ENCODE peak calls at places on chromosome 7, in seven cellular contexts. A, Q, D, T, K, S and Z are unnamed samples.

GRCh38 chr7:91512958-91513357 is 248.7 kb downstream of the FZD1 start:
- DNase-seq in A (no peak), Q (peak; percentile 39), D (peak; percentile 2), T (no peak), K (no peak), S (peak; percentile 26), Z (no peak)

GRCh38 chr7:89837515-89837914 is 316.8 kb upstream of the STEAP1 start:
- DNase-seq in A (no peak), Q (peak; percentile 26), D (no peak), T (no peak), K (peak; percentile 44), S (no peak), Z (no peak)

GRCh38 chr7:80318081-80318480 is 183.4 kb downstream of the GNAI1 start:
- DNase-seq in A (no peak), Q (peak; percentile 82), D (no peak), T (no peak), K (no peak), S (no peak), Z (peak; percentile 34)

GRCh38 chr7:28984631-28985030 is 26.5 kb upstream of the TRIL start:
- DNase-seq in A (peak; percentile 85), Q (peak; percentile 81), D (peak; percentile 84), T (no peak), K (peak; percentile 31), S (no peak), Z (peak; percentile 44)

GRCh38 chr7:18762189-18762588 is 266.6 kb downstream of the HDAC9 start:
- DNase-seq in A (peak; percentile 66), Q (no peak), D (peak; percentile 18), T (no peak), K (no peak), S (no peak), Z (no peak)

GRCh38 chr7:1240917-1241509 is 8.3 kb downstream of the UNCX start:
- DNase-seq in A (no peak), Q (peak; percentile 58), D (no peak), T (no peak), K (no peak), S (no peak), Z (no peak)

GRCh38 chr7:23966941-23967340 is 256.9 kb downstream of the STK31 start:
- DNase-seq in A (no peak), Q (no peak), D (no peak), T (no peak), K (no peak), S (no peak), Z (no peak)

GRCh38 chr7:144784943-144785342 is 50.9 kb downstream of the TPK1 start:
- DNase-seq in A (no peak), Q (peak; percentile 18), D (no peak), T (no peak), K (no peak), S (no peak), Z (no peak)

GRCh38 chr7:90726120-90726519 is 130.0 kb downstream of the CDK14 start:
- DNase-seq in A (peak; percentile 46), Q (no peak), D (peak; percentile 34), T (no peak), K (no peak), S (no peak), Z (no peak)

GRCh38 chr7:66591801-66592596 is 36.7 kb upstream of the KCTD7 start:
- DNase-seq in A (peak; percentile 90), Q (peak; percentile 98), D (peak; percentile 92), T (peak; percentile 49), K (peak; percentile 76), S (peak; percentile 94), Z (peak; percentile 91)

GRCh38 chr7:101436857-101437576 is 74.3 kb downstream of the COL26A1 start:
- DNase-seq in A (no peak), Q (peak; percentile 87), D (no peak), T (peak; percentile 44), K (peak; percentile 29), S (peak; percentile 75), Z (peak; percentile 93)

GRCh38 chr7:100882769-100883526 is 6.6 kb downstream of the UFSP1 start:
- DNase-seq in A (no peak), Q (no peak), D (no peak), T (no peak), K (no peak), S (no peak), Z (no peak)

GRCh38 chr7:82284936-82285519 is 158.5 kb downstream of the CACNA2D1 start:
- DNase-seq in A (no peak), Q (peak; percentile 92), D (no peak), T (peak; percentile 7), K (no peak), S (no peak), Z (peak; percentile 60)

GRCh38 chr7:94974436-94974835 is 67.0 kb downstream of the PPP1R9A start:
- DNase-seq in A (no peak), Q (no peak), D (no peak), T (no peak), K (no peak), S (no peak), Z (no peak)

GRCh38 chr7:17774248-17774647 is 166.0 kb downstream of the SNX13 start:
- DNase-seq in A (peak; percentile 91), Q (no peak), D (peak; percentile 96), T (no peak), K (no peak), S (no peak), Z (no peak)

GRCh38 chr7:42618649-42619315 is 293.1 kb downstream of the C7orf25 start:
- DNase-seq in A (no peak), Q (peak; percentile 10), D (no peak), T (no peak), K (no peak), S (peak; percentile 14), Z (no peak)

GRCh38 chr7:23486002-23486773 is 15.9 kb upstream of the IGF2BP3 start:
- DNase-seq in A (no peak), Q (peak; percentile 78), D (no peak), T (no peak), K (no peak), S (no peak), Z (no peak)

GRCh38 chr7:2253525-2254244 is 11.7 kb downstream of the NUDT1 start:
- DNase-seq in A (no peak), Q (no peak), D (no peak), T (no peak), K (no peak), S (no peak), Z (no peak)

GRCh38 chr7:93933190-93933589 is 11.7 kb downstream of the GNG11 start:
- DNase-seq in A (no peak), Q (no peak), D (no peak), T (no peak), K (no peak), S (no peak), Z (no peak)

GRCh38 chr7:152672626-152673025 is 3.3 kb downstream of the XRCC2 start:
- DNase-seq in A (no peak), Q (no peak), D (no peak), T (no peak), K (no peak), S (no peak), Z (no peak)

GRCh38 chr7:27122075-27122910 is 8.3 kb downstream of the HOXA4 start:
- DNase-seq in A (peak; percentile 41), Q (no peak), D (no peak), T (no peak), K (no peak), S (no peak), Z (no peak)

GRCh38 chr7:78673272-78673671 is 780.2 kb downstream of the MAGI2 start:
- DNase-seq in A (no peak), Q (no peak), D (no peak), T (no peak), K (no peak), S (no peak), Z (no peak)

GRCh38 chr7:73521636-73522080 is 435 bp downstream of the BAZ1B start:
- DNase-seq in A (peak; percentile 20), Q (peak; percentile 71), D (peak; percentile 61), T (no peak), K (peak; percentile 54), S (peak; percentile 21), Z (peak; percentile 55)

GRCh38 chr7:87216701-87217508 is 2.6 kb downstream of the TMEM243 start:
- DNase-seq in A (no peak), Q (no peak), D (no peak), T (no peak), K (no peak), S (no peak), Z (no peak)

GRCh38 chr7:25889765-25890164 is 262.2 kb upstream of the NFE2L3 start:
- DNase-seq in A (no peak), Q (no peak), D (no peak), T (no peak), K (no peak), S (no peak), Z (no peak)

GRCh38 chr7:43572516-43573049 is 10.3 kb upstream of the STK17A start:
- DNase-seq in A (peak; percentile 100), Q (peak; percentile 20), D (peak; percentile 99), T (no peak), K (no peak), S (no peak), Z (no peak)

GRCh38 chr7:92461027-92462003 is 14.0 kb downstream of the GATAD1 start:
- DNase-seq in A (peak; percentile 38), Q (peak; percentile 62), D (peak; percentile 51), T (no peak), K (peak; percentile 18), S (peak; percentile 27), Z (peak; percentile 47)

GRCh38 chr7:67950321-67951083 is 953.9 kb downstream of the TYW1 start:
- DNase-seq in A (no peak), Q (no peak), D (no peak), T (no peak), K (no peak), S (no peak), Z (no peak)

GRCh38 chr7:53500076-53500475 is 464.6 kb downstream of the POM121L12 start:
- DNase-seq in A (no peak), Q (peak; percentile 5), D (no peak), T (no peak), K (no peak), S (no peak), Z (no peak)

GRCh38 chr7:53504914-53505313 is 469.5 kb downstream of the POM121L12 start:
- DNase-seq in A (no peak), Q (no peak), D (peak; percentile 2), T (no peak), K (no peak), S (peak; percentile 53), Z (no peak)
- H4K8ac ChIP-seq in A (no peak overlapping the region), Q (no peak overlapping the region), D (no peak overlapping the region), T (no peak overlapping the region), K (no peak overlapping the region), S (no peak overlapping the region), Z (no peak overlapping the region)

DNA sequence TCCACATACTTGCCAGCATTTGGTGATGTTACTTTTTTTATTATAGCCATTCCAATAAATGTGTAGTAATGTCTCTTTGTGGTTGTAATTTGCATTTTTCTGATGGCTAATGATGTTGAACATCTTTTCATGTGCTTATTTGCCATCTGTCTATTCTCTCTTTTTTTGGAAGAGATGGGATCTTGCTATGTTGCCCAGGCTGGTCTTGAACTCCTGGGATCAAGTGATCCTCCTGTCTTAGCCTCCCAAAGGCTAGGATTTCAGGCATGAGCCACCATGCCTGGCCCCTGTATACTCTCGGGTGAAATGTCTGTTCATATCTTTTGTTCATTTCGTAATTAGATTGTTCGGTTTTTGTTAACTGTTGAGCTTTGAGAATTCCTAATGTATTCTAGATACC is 3.4 kb downstream of the OGDH start:
- DNase-seq in A (no peak), Q (no peak), D (no peak), T (no peak), K (no peak), S (no peak), Z (no peak)
- H4K8ac ChIP-seq in A (no peak overlapping the region), Q (no peak overlapping the region), D (no peak overlapping the region), T (no peak overlapping the region), K (no peak overlapping the region), S (no peak overlapping the region), Z (no peak overlapping the region)

GRCh38 chr7:127865466-127865865 is 165.8 kb downstream of the LRRC4 start:
- DNase-seq in A (peak; percentile 72), Q (peak; percentile 37), D (peak; percentile 86), T (no peak), K (no peak), S (peak; percentile 42), Z (no peak)
- H4K8ac ChIP-seq in A (no peak overlapping the region), Q (no peak overlapping the region), D (no peak overlapping the region), T (no peak overlapping the region), K (no peak overlapping the region), S (no peak overlapping the region), Z (no peak overlapping the region)

GRCh38 chr7:120413164-120413563 is 140.2 kb downstream of the KCND2 start:
- DNase-seq in A (no peak), Q (no peak), D (no peak), T (no peak), K (no peak), S (no peak), Z (no peak)
- H4K8ac ChIP-seq in A (no peak overlapping the region), Q (no peak overlapping the region), D (no peak overlapping the region), T (no peak overlapping the region), K (no peak overlapping the region), S (no peak overlapping the region), Z (no peak overlapping the region)